ENCODE peak calls at places on chromosomes 11 and 22, in nine cellular contexts. K is left lung, I is ovary, N is PC-3, J is body of pancreas, V is cardiac muscle cell, Z is sigmoid colon, F is heart left ventricle, L is aorta. Q is an unnamed sample.

GRCh38 chr11:132357811-132358572 is 987.6 kb downstream of the NTM start:
- DNase-seq in K (no peak), I (no peak), N (no peak), J (no peak), V (no peak), Z (no peak), F (no peak), L (no peak), Q (no peak)

GRCh38 chr22:18122254-18122554 is 11.6 kb downstream of the TUBA8 start:
- DNase-seq in K (no peak), I (no peak), N (no peak), J (no peak), V (no peak), Z (no peak), F (no peak), L (peak; percentile 16), Q (no peak)

GRCh38 chr11:63769719-63770443 is 1.3 kb upstream of the ZFTA start:
- DNase-seq in K (peak; percentile 32), I (peak; percentile 24), N (no peak), J (peak; percentile 18), V (no peak), Z (peak; percentile 67), F (no peak), L (peak; percentile 76), Q (no peak)

GRCh38 chr11:46902694-46903093 is 15.7 kb downstream of the LRP4 start:
- DNase-seq in K (no peak), I (no peak), N (no peak), J (no peak), V (no peak), Z (no peak), F (no peak), L (no peak), Q (no peak)

GRCh38 chr11:35214792-35215193 is 75.8 kb downstream of the CD44 start:
- DNase-seq in K (no peak), I (no peak), N (peak; percentile 82), J (no peak), V (peak; percentile 86), Z (no peak), F (no peak), L (no peak), Q (no peak)

GRCh38 chr22:42066937-42067336 is 3.7 kb downstream of the NAGA start:
- DNase-seq in K (no peak), I (no peak), N (no peak), J (no peak), V (no peak), Z (no peak), F (no peak), L (no peak), Q (peak; percentile 21)

GRCh38 chr22:35335468-35335867 is 35.8 kb downstream of the TOM1 start:
- DNase-seq in K (no peak), I (no peak), N (no peak), J (no peak), V (no peak), Z (no peak), F (no peak), L (no peak), Q (no peak)

GRCh38 chr22:17313591-17313990 is 55.7 kb upstream of the CECR2 start:
- DNase-seq in K (no peak), I (no peak), N (no peak), J (no peak), V (no peak), Z (no peak), F (no peak), L (no peak), Q (no peak)

GRCh38 chr22:49735411-49736311 is 92.0 kb downstream of the BRD1 start:
- DNase-seq in K (peak; percentile 24), I (no peak), N (peak; percentile 30), J (no peak), V (peak; percentile 2), Z (peak; percentile 47), F (no peak), L (no peak), Q (no peak)

GRCh38 chr11:102438311-102439062 is 14.1 kb downstream of the TMEM123 start:
- DNase-seq in K (no peak), I (no peak), N (no peak), J (no peak), V (no peak), Z (no peak), F (no peak), L (peak; percentile 62), Q (no peak)

GRCh38 chr22:23115369-23115768 is 26.4 kb downstream of the RSPH14 start:
- DNase-seq in K (no peak), I (no peak), N (no peak), J (no peak), V (no peak), Z (no peak), F (no peak), L (no peak), Q (no peak)

GRCh38 chr11:57424802-57425564 is 1.9 kb downstream of the SLC43A3 start:
- DNase-seq in K (peak; percentile 84), I (peak; percentile 63), N (peak; percentile 71), J (peak; percentile 31), V (peak; percentile 97), Z (peak; percentile 91), F (peak; percentile 77), L (peak; percentile 86), Q (peak; percentile 80)

GRCh38 chr11:130785376-130786110 is 130.7 kb downstream of the SNX19 start:
- DNase-seq in K (no peak), I (no peak), N (peak; percentile 29), J (no peak), V (peak; percentile 62), Z (no peak), F (no peak), L (no peak), Q (no peak)

GRCh38 chr11:58513747-58514367 is 6.0 kb upstream of the OR5B21 start:
- DNase-seq in K (no peak), I (no peak), N (peak; percentile 92), J (peak; percentile 38), V (peak; percentile 77), Z (no peak), F (no peak), L (no peak), Q (peak; percentile 36)

GRCh38 chr11:2449548-2450320 is 4.9 kb downstream of the KCNQ1 start:
- DNase-seq in K (peak; percentile 27), I (no peak), N (no peak), J (no peak), V (no peak), Z (no peak), F (no peak), L (peak; percentile 73), Q (no peak)

GRCh38 chr11:78595431-78596130 is 20.9 kb upstream of the NARS2 start:
- DNase-seq in K (no peak), I (no peak), N (no peak), J (no peak), V (no peak), Z (no peak), F (no peak), L (no peak), Q (no peak)

GRCh38 chr11:123197711-123198110 is 2.7 kb upstream of the CLMP start:
- DNase-seq in K (no peak), I (no peak), N (peak; percentile 77), J (no peak), V (peak; percentile 89), Z (no peak), F (no peak), L (no peak), Q (no peak)

GRCh38 chr22:48682517-48682916 is 1145.2 kb downstream of the BRD1 start:
- DNase-seq in K (no peak), I (no peak), N (no peak), J (no peak), V (no peak), Z (no peak), F (no peak), L (no peak), Q (no peak)

GRCh38 chr11:121520243-121521144 is 67.7 kb upstream of the SORL1-AS1 start:
- DNase-seq in K (no peak), I (no peak), N (peak; percentile 30), J (no peak), V (peak; percentile 92), Z (no peak), F (no peak), L (no peak), Q (no peak)

DNA sequence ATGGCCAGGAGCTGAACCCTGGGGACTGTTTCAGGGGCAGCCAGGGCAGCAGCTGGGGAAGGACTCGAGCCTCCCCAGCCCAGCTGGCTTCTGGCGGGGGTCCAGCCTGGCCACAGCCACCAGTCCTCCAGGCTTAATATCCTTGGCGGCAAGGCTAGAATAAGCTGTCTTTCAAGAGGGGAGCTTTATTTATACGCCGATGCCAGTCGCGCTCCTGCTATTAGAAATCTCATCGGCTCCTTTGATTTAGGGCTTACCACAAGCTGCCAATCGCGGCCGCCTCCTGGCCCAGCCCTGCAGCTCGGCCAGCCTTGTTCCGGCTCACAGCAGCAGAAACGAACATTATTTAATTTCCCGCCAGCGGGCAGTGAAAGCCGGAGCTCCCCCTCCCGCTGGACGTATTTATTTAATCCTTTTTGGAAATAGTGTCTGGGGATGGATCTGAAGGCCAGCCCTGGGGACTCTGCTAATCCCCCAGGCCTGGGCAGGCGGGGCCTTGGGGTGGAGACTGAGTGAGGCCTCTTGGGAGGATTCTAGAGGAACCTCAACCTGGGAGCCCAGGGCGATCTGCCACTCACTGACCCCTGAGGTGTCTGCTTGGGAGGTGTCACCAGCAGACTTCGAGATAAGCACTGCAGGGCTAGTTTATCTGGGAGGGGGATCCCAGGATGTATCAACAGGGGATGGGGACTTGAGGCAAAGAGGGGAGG is 363.1 kb downstream of the MN1 start:
- DNase-seq in K (no peak), I (peak; percentile 15), N (peak; percentile 43), J (peak; percentile 44), V (peak; percentile 63), Z (peak; percentile 76), F (no peak), L (no peak), Q (no peak)
- H3K4me1 ChIP-seq in K (peaks cover 5% of the 10 kb centered on the region), I (peaks cover 5% of the 10 kb centered on the region), N (peaks cover 19% of the 10 kb centered on the region), J (peaks cover 15% of the 10 kb centered on the region), V (peaks cover 35% of the 10 kb centered on the region), Z (peaks cover 7% of the 10 kb centered on the region), F (peaks cover 5% of the 10 kb centered on the region), L (no peaks in the 10 kb centered on the region), Q (no peaks in the 10 kb centered on the region)

DNA sequence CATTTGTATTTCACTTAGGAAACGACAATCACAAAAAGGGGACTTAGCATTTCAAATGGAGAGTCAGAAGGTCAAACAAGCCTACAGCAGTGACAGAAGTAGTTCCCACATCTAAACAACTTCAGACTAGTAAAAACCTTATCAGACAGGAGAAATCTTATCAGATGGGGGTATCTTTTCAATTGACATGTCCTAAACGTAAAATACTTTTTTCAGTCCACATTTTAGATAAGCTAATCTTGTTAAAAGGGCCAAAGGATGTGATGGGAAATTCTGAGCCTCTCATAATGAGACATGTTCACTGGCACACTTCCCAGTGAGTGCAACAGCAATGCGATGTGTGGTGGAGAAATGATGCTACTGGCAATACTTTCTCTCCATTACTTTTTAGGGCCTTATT is 2.4 kb downstream of the MAPK1 start:
- DNase-seq in K (peak; percentile 41), I (peak; percentile 39), N (peak; percentile 70), J (no peak), V (peak; percentile 87), Z (peak; percentile 75), F (peak; percentile 32), L (no peak), Q (no peak)
- H3K4me3 ChIP-seq in K (peak overlapping the region; percentile 96), I (no peak overlapping the region), N (peak overlapping the region; percentile 90), J (no peak overlapping the region), V (peak overlapping the region; percentile 90), Z (no peak overlapping the region), F (no peak overlapping the region), L (no peak overlapping the region), Q (no peak overlapping the region)

GRCh38 chr11:10658621-10659338 is 34.8 kb downstream of the IRAG1 start:
- DNase-seq in K (no peak), I (no peak), N (peak; percentile 16), J (no peak), V (no peak), Z (peak; percentile 70), F (no peak), L (no peak), Q (no peak)
- H3K4me1 ChIP-seq in K (peaks cover 72% of the 10 kb centered on the region), I (peaks cover 37% of the 10 kb centered on the region), N (peaks cover 45% of the 10 kb centered on the region), J (peaks cover 5% of the 10 kb centered on the region), V (peaks cover 15% of the 10 kb centered on the region), Z (peaks cover 90% of the 10 kb centered on the region), F (peaks cover 18% of the 10 kb centered on the region), L (peaks cover 7% of the 10 kb centered on the region), Q (peaks cover 14% of the 10 kb centered on the region)

GRCh38 chr11:68891356-68891948 is 12.2 kb downstream of the MRPL21 start:
- DNase-seq in K (no peak), I (no peak), N (no peak), J (no peak), V (no peak), Z (no peak), F (no peak), L (no peak), Q (peak; percentile 16)
- H3K4me3 ChIP-seq in K (no peak overlapping the region), I (no peak overlapping the region), N (no peak overlapping the region), J (no peak overlapping the region), V (no peak overlapping the region), Z (no peak overlapping the region), F (no peak overlapping the region), L (no peak overlapping the region), Q (no peak overlapping the region)